ENCODE peak calls at places on chromosomes 5 and 9, in four cellular contexts. One of them, this sample, is unnamed.

GRCh38 chr5:169895876-169896275 is 84.4 kb downstream of the INSYN2B start:
- DNase-seq in HCT116: no peak
- DNase-seq in K562: no peak
- DNase-seq in HepG2: no peak
- DNase-seq in this sample: no peak

GRCh38 chr5:107982703-107983425 is 312.1 kb upstream of the EFNA5 start:
- DNase-seq in K562: no peak
- DNase-seq in HepG2: no peak
- DNase-seq in HCT116: no peak
- DNase-seq in this sample: no peak

GRCh38 chr9:88342246-88342645 is 46.0 kb upstream of the SPIN1 start:
- DNase-seq in K562: no peak
- DNase-seq in HepG2: no peak
- DNase-seq in HCT116: no peak
- DNase-seq in this sample: no peak

GRCh38 chr9:38313421-38313820 is 79.1 kb upstream of the ALDH1B1 start:
- DNase-seq in HCT116: no peak
- DNase-seq in HepG2: no peak
- DNase-seq in K562: no peak
- DNase-seq in this sample: no peak

GRCh38 chr9:91241909-91242308 is 119.8 kb downstream of the AUH start:
- DNase-seq in K562: no peak
- DNase-seq in HCT116: no peak
- DNase-seq in HepG2: no peak
- DNase-seq in this sample: no peak

GRCh38 chr5:55634204-55634785 is 77.8 kb downstream of the SLC38A9 start:
- DNase-seq in HepG2: no peak
- DNase-seq in K562: no peak
- DNase-seq in HCT116: no peak
- DNase-seq in this sample: no peak

GRCh38 chr9:8062459-8062858 is 262.9 kb upstream of the DMAC1 start:
- DNase-seq in HCT116: no peak
- DNase-seq in HepG2: no peak
- DNase-seq in K562: no peak
- DNase-seq in this sample: no peak

GRCh38 chr9:133822439-133823065 is 84.4 kb upstream of the SARDH start:
- DNase-seq in K562: no peak
- DNase-seq in HepG2: no peak
- DNase-seq in HCT116: no peak
- DNase-seq in this sample: no peak

GRCh38 chr5:127229185-127229889 is 61.3 kb upstream of the MEGF10 start:
- DNase-seq in HepG2: no peak
- DNase-seq in HCT116: no peak
- DNase-seq in K562: peak; percentile 17
- DNase-seq in this sample: no peak

GRCh38 chr5:157606046-157606445 is 30.5 kb upstream of the ADAM19 start:
- DNase-seq in HCT116: no peak
- DNase-seq in K562: no peak
- DNase-seq in HepG2: no peak
- DNase-seq in this sample: no peak

GRCh38 chr5:154648229-154648628 is 106.9 kb upstream of the LARP1 start:
- DNase-seq in K562: no peak
- DNase-seq in HepG2: no peak
- DNase-seq in HCT116: no peak
- DNase-seq in this sample: no peak

GRCh38 chr5:154646841-154647759 is 108.1 kb upstream of the LARP1 start:
- DNase-seq in K562: peak; percentile 70
- DNase-seq in HepG2: peak; percentile 83
- DNase-seq in HCT116: no peak
- DNase-seq in this sample: no peak

GRCh38 chr5:154644745-154645411 is 110.3 kb upstream of the LARP1 start:
- DNase-seq in HCT116: no peak
- DNase-seq in K562: no peak
- DNase-seq in HepG2: peak; percentile 76
- DNase-seq in this sample: no peak

GRCh38 chr5:154647760-154648143 is 107.4 kb upstream of the LARP1 start:
- DNase-seq in HepG2: no peak
- DNase-seq in K562: no peak
- DNase-seq in HCT116: no peak
- DNase-seq in this sample: no peak

DNA sequence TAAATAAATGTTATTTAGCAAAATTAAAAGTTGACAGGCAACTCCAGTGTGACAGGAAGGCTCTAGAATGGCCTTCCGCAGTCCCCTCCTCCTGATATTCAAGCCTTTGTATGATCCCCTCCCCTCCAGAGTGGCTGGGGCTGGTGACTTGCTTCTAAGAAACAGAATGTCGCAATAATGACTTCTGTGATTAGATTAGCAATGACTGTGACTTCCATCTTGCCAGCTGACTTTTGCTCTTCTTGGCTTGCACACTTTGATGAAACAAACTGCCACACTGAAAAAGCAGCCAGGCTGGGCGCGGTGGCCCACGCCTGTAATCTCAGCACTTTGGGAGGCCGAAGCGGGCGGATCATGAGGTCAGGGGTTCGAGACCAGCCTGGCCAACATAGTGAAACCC is 106.5 kb upstream of the LARP1 start:
- DNase-seq in K562: no peak
- DNase-seq in HCT116: no peak
- DNase-seq in HepG2: no peak
- DNase-seq in this sample: no peak
- TF ChIP-seq TCF7L2 in K562: no peak
- TF ChIP-seq TCF7L2 in HCT116: no peak
- TF ChIP-seq TCF7L2 in HepG2: no peak
- TF ChIP-seq TCF7L2 in this sample: no peak

GRCh38 chr5:34915139-34915855 is at the start of the genes BRIX1 and RAD1:
- DNase-seq in K562: peak; percentile 85
- DNase-seq in HCT116: peak; percentile 95
- DNase-seq in HepG2: peak; percentile 92
- DNase-seq in this sample: peak; percentile 96

GRCh38 chr5:34916518-34916917 is 1.0 kb downstream of the BRIX1 start:
- DNase-seq in HCT116: no peak
- DNase-seq in HepG2: no peak
- DNase-seq in K562: peak; percentile 34
- DNase-seq in this sample: no peak

GRCh38 chr5:34914671-34915138 is 599 bp downstream of the RAD1 start:
- DNase-seq in HepG2: no peak
- DNase-seq in HCT116: no peak
- DNase-seq in K562: peak; percentile 49
- DNase-seq in this sample: no peak

GRCh38 chr5:34915856-34916192 is 313 bp downstream of the BRIX1 start:
- DNase-seq in HCT116: no peak
- DNase-seq in HepG2: no peak
- DNase-seq in K562: peak; percentile 51
- DNase-seq in this sample: no peak

DNA sequence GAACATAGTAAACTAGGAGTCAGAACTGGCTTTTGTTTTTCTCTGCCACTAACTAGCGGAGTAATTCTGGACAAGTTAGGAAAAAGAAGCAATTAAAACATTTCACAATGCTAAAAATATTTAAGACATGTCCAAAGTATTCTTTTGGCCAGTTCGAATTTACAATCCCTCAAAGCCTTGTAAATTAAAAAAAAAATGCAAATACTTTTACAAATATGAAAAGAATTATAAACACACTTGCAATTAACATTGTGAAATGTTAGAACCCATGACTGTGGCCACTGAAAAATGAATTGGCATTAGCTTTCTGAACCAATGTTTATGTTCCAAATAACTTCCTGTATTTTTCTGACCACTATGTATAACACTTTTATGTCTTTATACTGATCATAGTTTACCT is 2.2 kb downstream of the RAD1 start:
- DNase-seq in HepG2: no peak
- DNase-seq in HCT116: no peak
- DNase-seq in K562: no peak
- DNase-seq in this sample: no peak
- TF ChIP-seq TCF7L2 in HepG2: no peak
- TF ChIP-seq TCF7L2 in HCT116: no peak
- TF ChIP-seq TCF7L2 in K562: no peak
- TF ChIP-seq TCF7L2 in this sample: no peak

GRCh38 chr9:14251146-14252071 is 62.5 kb downstream of the NFIB start:
- DNase-seq in K562: no peak
- DNase-seq in HepG2: peak; percentile 50
- DNase-seq in HCT116: peak; percentile 7
- DNase-seq in this sample: no peak
- TF ChIP-seq TCF7L2 in K562: no peak
- TF ChIP-seq TCF7L2 in HepG2: no peak
- TF ChIP-seq TCF7L2 in HCT116: no peak
- TF ChIP-seq TCF7L2 in this sample: peak; percentile 81

DNA sequence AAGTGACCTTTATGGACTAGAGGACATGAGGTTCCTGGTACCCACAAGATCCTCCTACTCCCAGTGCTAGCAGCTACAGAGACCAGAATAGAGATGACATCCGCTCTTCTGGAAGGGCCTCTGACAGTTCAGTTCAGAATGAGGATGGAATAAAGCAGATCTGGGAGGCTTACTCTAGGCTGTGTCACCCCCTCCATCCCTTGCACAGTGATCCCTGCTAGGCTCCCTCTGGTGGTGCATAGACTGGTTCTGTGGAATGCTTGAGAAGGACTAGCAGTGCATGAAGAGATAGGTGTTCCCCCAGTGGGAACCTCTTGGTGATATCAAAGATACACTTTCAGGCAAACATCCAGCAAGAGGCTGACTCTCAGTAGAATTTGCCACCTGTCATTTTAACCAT is 83.0 kb downstream of the NPR3 start:
- DNase-seq in HCT116: no peak
- DNase-seq in HepG2: peak; percentile 13
- DNase-seq in K562: no peak
- DNase-seq in this sample: no peak
- TF ChIP-seq TCF7L2 in HCT116: no peak
- TF ChIP-seq TCF7L2 in HepG2: no peak
- TF ChIP-seq TCF7L2 in K562: no peak
- TF ChIP-seq TCF7L2 in this sample: no peak

GRCh38 chr5:43110606-43111170 is 10.0 kb upstream of the ZNF131 start:
- DNase-seq in K562: peak; percentile 35
- DNase-seq in HepG2: peak; percentile 43
- DNase-seq in HCT116: peak; percentile 16
- DNase-seq in this sample: no peak
- TF ChIP-seq TCF7L2 in K562: no peak
- TF ChIP-seq TCF7L2 in HepG2: no peak
- TF ChIP-seq TCF7L2 in HCT116: no peak
- TF ChIP-seq TCF7L2 in this sample: no peak

GRCh38 chr5:78497573-78498533 is 137.4 kb downstream of the SCAMP1 start:
- DNase-seq in HepG2: no peak
- DNase-seq in K562: no peak
- DNase-seq in HCT116: no peak
- DNase-seq in this sample: no peak
- TF ChIP-seq TCF7L2 in HepG2: no peak
- TF ChIP-seq TCF7L2 in K562: no peak
- TF ChIP-seq TCF7L2 in HCT116: no peak
- TF ChIP-seq TCF7L2 in this sample: no peak

DNA sequence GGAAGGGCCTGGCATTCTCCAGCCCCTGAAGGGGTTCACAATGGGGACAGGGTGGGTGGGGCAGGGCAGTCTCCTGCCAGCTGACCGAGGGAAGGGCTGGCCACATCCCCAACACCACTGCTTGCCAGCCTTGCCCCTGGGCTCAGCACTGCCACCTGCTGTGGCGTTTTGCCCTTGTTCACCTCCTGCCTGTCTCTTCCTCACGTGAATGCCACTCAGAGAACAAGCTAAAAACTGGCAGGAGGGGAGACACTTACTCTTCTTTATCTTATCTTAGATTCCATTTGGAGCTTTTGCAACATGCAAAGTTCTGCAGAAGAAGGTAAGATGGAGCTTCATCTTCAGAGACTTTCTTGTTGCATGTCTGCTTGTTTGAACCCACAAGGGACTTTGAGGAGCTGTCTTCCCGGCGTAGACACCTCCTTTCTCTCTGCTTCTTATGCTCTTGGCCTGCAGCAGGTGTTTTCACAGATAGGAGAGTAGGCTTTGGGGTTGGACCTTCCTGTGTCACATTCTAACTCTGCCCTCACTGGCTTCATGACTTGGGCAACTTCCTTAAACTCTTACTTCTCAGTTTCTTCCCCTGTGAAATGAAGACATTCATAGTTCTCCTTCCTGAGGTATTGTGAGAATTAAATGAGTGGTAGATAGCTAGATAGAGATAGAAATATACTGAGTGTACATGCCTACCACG is 4.1 kb downstream of the LRSAM1 start:
- DNase-seq in HCT116: no peak
- DNase-seq in K562: peak; percentile 43
- DNase-seq in HepG2: no peak
- DNase-seq in this sample: no peak
- TF ChIP-seq TCF7L2 in HCT116: no peak
- TF ChIP-seq TCF7L2 in K562: no peak
- TF ChIP-seq TCF7L2 in HepG2: no peak
- TF ChIP-seq TCF7L2 in this sample: no peak

DNA sequence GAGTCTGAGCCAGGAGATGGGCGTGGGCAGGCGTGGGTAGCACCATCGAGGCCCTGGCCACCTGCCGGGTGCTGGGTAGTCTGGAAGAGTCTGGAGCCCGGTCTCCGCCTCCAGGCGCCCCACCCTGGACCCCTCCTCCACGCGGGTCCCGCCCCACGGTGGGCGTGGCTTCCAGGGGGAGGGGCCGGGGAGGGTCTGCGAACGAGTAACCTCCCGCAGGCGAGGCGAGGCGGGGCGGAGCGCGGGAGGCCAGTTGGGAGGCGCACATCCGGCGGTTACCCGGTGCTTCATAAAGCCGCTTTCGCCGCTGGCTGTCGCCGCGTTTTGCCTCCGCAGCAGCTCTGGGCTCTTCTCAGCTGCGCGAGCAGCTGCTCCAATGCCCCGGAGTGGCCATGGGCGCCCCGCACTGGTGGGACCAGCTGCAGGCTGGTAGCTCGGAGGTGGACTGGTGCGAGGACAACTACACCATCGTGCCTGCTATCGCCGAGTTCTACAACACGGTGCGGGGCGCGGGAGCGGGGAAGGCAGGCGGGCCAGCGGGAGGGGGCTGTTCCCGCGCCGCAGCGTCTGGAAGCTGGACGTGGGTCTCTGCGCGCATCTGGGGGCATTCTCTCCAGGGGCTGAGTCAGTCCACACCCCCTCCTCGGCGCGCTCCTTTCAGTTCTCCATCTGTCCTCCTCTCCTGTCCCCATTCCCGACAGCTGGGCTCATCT is at the start of gene ACER2:
- DNase-seq in HCT116: peak; percentile 78
- DNase-seq in K562: peak; percentile 94
- DNase-seq in HepG2: peak; percentile 83
- DNase-seq in this sample: peak; percentile 28
- TF ChIP-seq TCF7L2 in HCT116: peak; percentile 25
- TF ChIP-seq TCF7L2 in K562: no peak
- TF ChIP-seq TCF7L2 in HepG2: no peak
- TF ChIP-seq TCF7L2 in this sample: no peak